ENCODE peak calls at places on chromosomes 4 and X, in four cellular contexts. One of them, this sample, is unnamed.

GRCh38 chr4:123481034-123481433 is 84.4 kb downstream of the SPRY1 start:
- DNase-seq in breast epithelium: no peak
- DNase-seq in SK-N-SH: no peak
- DNase-seq in transverse colon: no peak
- DNase-seq in this sample: no peak

GRCh38 chr4:71553605-71554004 is 214.8 kb downstream of the SLC4A4 start:
- DNase-seq in transverse colon: no peak
- DNase-seq in SK-N-SH: peak; percentile 0
- DNase-seq in breast epithelium: no peak
- DNase-seq in this sample: no peak

GRCh38 chr4:8497762-8498161 is 57.2 kb downstream of the TRMT44 start:
- DNase-seq in transverse colon: no peak
- DNase-seq in SK-N-SH: no peak
- DNase-seq in breast epithelium: no peak
- DNase-seq in this sample: no peak

GRCh38 chrX:74325130-74326059 is 21.4 kb downstream of the ZCCHC13 start:
- DNase-seq in SK-N-SH: peak; percentile 55
- DNase-seq in breast epithelium: no peak
- DNase-seq in transverse colon: no peak
- DNase-seq in this sample: no peak

GRCh38 chrX:128518508-128518907 is 466.3 kb upstream of the ACTRT1 start:
- DNase-seq in breast epithelium: no peak
- DNase-seq in transverse colon: no peak
- DNase-seq in SK-N-SH: peak; percentile 4
- DNase-seq in this sample: no peak

GRCh38 chrX:118872102-118872566 is 48.5 kb downstream of the ZCCHC12 start:
- DNase-seq in transverse colon: peak; percentile 31
- DNase-seq in breast epithelium: peak; percentile 23
- DNase-seq in SK-N-SH: no peak
- DNase-seq in this sample: peak; percentile 53

GRCh38 chrX:121254336-121254735 is 206.9 kb downstream of the GLUD2 start:
- DNase-seq in breast epithelium: no peak
- DNase-seq in SK-N-SH: no peak
- DNase-seq in transverse colon: no peak
- DNase-seq in this sample: no peak

GRCh38 chrX:103918584-103919335 is 43.7 kb upstream of the TMSB15B start:
- DNase-seq in breast epithelium: no peak
- DNase-seq in SK-N-SH: peak; percentile 71
- DNase-seq in transverse colon: peak; percentile 68
- DNase-seq in this sample: peak; percentile 19

GRCh38 chr4:95219109-95219508 is 329.7 kb downstream of the UNC5C start:
- DNase-seq in SK-N-SH: no peak
- DNase-seq in transverse colon: no peak
- DNase-seq in breast epithelium: no peak
- DNase-seq in this sample: no peak

GRCh38 chrX:54950730-54951375 is 30.2 kb downstream of the TRO start:
- DNase-seq in breast epithelium: peak; percentile 36
- DNase-seq in SK-N-SH: no peak
- DNase-seq in transverse colon: no peak
- DNase-seq in this sample: peak; percentile 39

GRCh38 chr4:139767168-139767567 is 101.5 kb downstream of the MGST2 start:
- DNase-seq in breast epithelium: no peak
- DNase-seq in transverse colon: no peak
- DNase-seq in SK-N-SH: no peak
- DNase-seq in this sample: no peak

GRCh38 chrX:105526431-105526830 is 295.9 kb upstream of the NRK start:
- DNase-seq in transverse colon: no peak
- DNase-seq in breast epithelium: no peak
- DNase-seq in SK-N-SH: no peak
- DNase-seq in this sample: no peak

GRCh38 chr4:186554890-186555827 is at the start of gene MTNR1A:
- DNase-seq in transverse colon: peak; percentile 63
- DNase-seq in breast epithelium: no peak
- DNase-seq in SK-N-SH: peak; percentile 48
- DNase-seq in this sample: no peak

GRCh38 chr4:147398556-147398955 is 82.3 kb upstream of the EDNRA start:
- DNase-seq in breast epithelium: no peak
- DNase-seq in transverse colon: no peak
- DNase-seq in SK-N-SH: no peak
- DNase-seq in this sample: no peak

GRCh38 chr4:38574559-38575333 is 89.3 kb upstream of the KLF3 start:
- DNase-seq in SK-N-SH: no peak
- DNase-seq in transverse colon: peak; percentile 50
- DNase-seq in breast epithelium: no peak
- DNase-seq in this sample: no peak

GRCh38 chrX:137194164-137194563 is 160.4 kb upstream of the GPR101 start:
- DNase-seq in breast epithelium: no peak
- DNase-seq in SK-N-SH: peak; percentile 16
- DNase-seq in transverse colon: no peak
- DNase-seq in this sample: no peak

GRCh38 chr4:126405369-126405982 is 1090.7 kb downstream of the FAT4 start:
- DNase-seq in SK-N-SH: no peak
- DNase-seq in breast epithelium: no peak
- DNase-seq in transverse colon: no peak
- DNase-seq in this sample: no peak

GRCh38 chr4:160724063-160724462 is 1439.7 kb downstream of the FSTL5 start:
- DNase-seq in breast epithelium: no peak
- DNase-seq in SK-N-SH: no peak
- DNase-seq in transverse colon: no peak
- DNase-seq in this sample: no peak

GRCh38 chr4:123127218-123127617 is 204.8 kb upstream of the NUDT6 start:
- DNase-seq in SK-N-SH: no peak
- DNase-seq in transverse colon: no peak
- DNase-seq in breast epithelium: no peak
- DNase-seq in this sample: no peak

GRCh38 chr4:52098618-52099017 is 47.5 kb downstream of the SPATA18 start:
- DNase-seq in transverse colon: no peak
- DNase-seq in SK-N-SH: no peak
- DNase-seq in breast epithelium: no peak
- DNase-seq in this sample: no peak

GRCh38 chr4:111330786-111331185 is 707.9 kb upstream of the PITX2 start:
- DNase-seq in transverse colon: no peak
- DNase-seq in breast epithelium: no peak
- DNase-seq in SK-N-SH: no peak
- DNase-seq in this sample: no peak

GRCh38 chrX:46325312-46325877 is 219.8 kb downstream of the ZNF674 start:
- DNase-seq in transverse colon: no peak
- DNase-seq in breast epithelium: peak; percentile 18
- DNase-seq in SK-N-SH: no peak
- DNase-seq in this sample: no peak

GRCh38 chrX:132592880-132593279 is 104.0 kb upstream of the MBNL3 start:
- DNase-seq in transverse colon: no peak
- DNase-seq in breast epithelium: no peak
- DNase-seq in SK-N-SH: peak; percentile 2
- DNase-seq in this sample: no peak

GRCh38 chr4:83115000-83115399 is 471 bp upstream of the PLAC8 start:
- DNase-seq in transverse colon: no peak
- DNase-seq in SK-N-SH: no peak
- DNase-seq in breast epithelium: no peak
- DNase-seq in this sample: no peak

GRCh38 chr4:19776021-19776459 is 475.7 kb upstream of the SLIT2 start:
- DNase-seq in breast epithelium: no peak
- DNase-seq in transverse colon: no peak
- DNase-seq in SK-N-SH: no peak
- DNase-seq in this sample: no peak

GRCh38 chr4:10856271-10856670 is 171.7 kb upstream of the CLNK start:
- DNase-seq in SK-N-SH: no peak
- DNase-seq in breast epithelium: no peak
- DNase-seq in transverse colon: no peak
- DNase-seq in this sample: no peak

GRCh38 chr4:16757080-16757521 is 141.3 kb downstream of the LDB2 start:
- DNase-seq in SK-N-SH: peak; percentile 15
- DNase-seq in transverse colon: no peak
- DNase-seq in breast epithelium: no peak
- DNase-seq in this sample: no peak

DNA sequence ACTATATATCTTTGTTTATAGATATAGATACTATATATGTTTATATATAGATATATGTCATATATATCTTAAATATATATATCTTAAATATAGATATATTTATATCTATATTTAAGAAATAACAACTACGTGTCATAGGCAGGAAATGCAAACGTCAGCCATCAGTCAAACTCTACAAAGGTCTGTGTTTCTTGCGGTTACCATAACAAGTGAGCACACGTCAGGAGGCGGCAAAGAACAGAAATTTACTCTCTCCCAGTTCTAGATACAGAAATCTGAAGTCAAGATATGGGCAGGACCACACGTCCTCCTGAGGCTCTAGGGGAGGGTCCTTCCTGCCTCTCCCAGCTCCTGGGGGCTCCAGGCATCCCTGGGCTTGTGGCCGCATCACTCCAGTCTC is 6.5 kb downstream of the PLCXD1 start:
- DNase-seq in breast epithelium: no peak
- DNase-seq in transverse colon: no peak
- DNase-seq in SK-N-SH: no peak
- DNase-seq in this sample: no peak
- H3K4me1 ChIP-seq in breast epithelium: no peaks in the 10 kb centered on the region
- H3K4me1 ChIP-seq in transverse colon: peaks cover 5% of the 10 kb centered on the region
- H3K4me1 ChIP-seq in SK-N-SH: no peaks in the 10 kb centered on the region
- H3K4me1 ChIP-seq in this sample: no peaks in the 10 kb centered on the region

GRCh38 chr4:134740290-134740689 is 538.7 kb upstream of the PABPC4L start:
- DNase-seq in transverse colon: no peak
- DNase-seq in breast epithelium: no peak
- DNase-seq in SK-N-SH: no peak
- DNase-seq in this sample: no peak
- TF ChIP-seq POLR2AphosphoS5 in transverse colon: no peak
- TF ChIP-seq POLR2AphosphoS5 in breast epithelium: no peak
- TF ChIP-seq POLR2AphosphoS5 in SK-N-SH: no peak
- TF ChIP-seq POLR2AphosphoS5 in this sample: no peak

GRCh38 chrX:65707153-65707552 is 39.7 kb downstream of the MSN start:
- DNase-seq in SK-N-SH: no peak
- DNase-seq in breast epithelium: no peak
- DNase-seq in transverse colon: no peak
- DNase-seq in this sample: no peak
- H3K4me1 ChIP-seq in SK-N-SH: no peaks in the 10 kb centered on the region
- H3K4me1 ChIP-seq in breast epithelium: peaks cover 7% of the 10 kb centered on the region
- H3K4me1 ChIP-seq in transverse colon: peaks cover 28% of the 10 kb centered on the region
- H3K4me1 ChIP-seq in this sample: no peaks in the 10 kb centered on the region

GRCh38 chr4:145921231-145921630 is 17.4 kb downstream of the ZNF827 start:
- DNase-seq in transverse colon: no peak
- DNase-seq in SK-N-SH: no peak
- DNase-seq in breast epithelium: no peak
- DNase-seq in this sample: no peak

DNA sequence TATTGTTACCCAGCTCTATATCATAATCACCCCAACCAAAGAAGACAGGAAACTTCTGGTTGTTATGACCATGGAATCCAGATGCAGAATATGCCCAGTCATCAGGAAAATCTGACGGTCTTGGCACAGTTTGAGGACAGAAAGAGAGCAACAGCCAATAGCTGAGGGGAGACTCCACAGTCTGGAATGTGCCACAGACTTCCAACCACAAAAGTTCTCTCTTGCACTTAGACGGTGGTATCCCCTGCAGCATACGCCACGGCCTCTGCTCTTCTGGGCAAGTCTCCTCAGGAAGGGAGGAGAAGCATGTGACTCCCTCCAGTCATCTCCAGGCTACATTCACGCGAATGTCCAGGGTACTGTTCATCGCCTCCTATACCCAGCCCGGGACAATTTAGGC is 18.4 kb downstream of the ZNF827 start:
- DNase-seq in transverse colon: no peak
- DNase-seq in breast epithelium: peak; percentile 59
- DNase-seq in SK-N-SH: no peak
- DNase-seq in this sample: no peak
- TF ChIP-seq POLR2AphosphoS5 in transverse colon: no peak
- TF ChIP-seq POLR2AphosphoS5 in breast epithelium: peak; percentile 20
- TF ChIP-seq POLR2AphosphoS5 in SK-N-SH: no peak
- TF ChIP-seq POLR2AphosphoS5 in this sample: no peak

DNA sequence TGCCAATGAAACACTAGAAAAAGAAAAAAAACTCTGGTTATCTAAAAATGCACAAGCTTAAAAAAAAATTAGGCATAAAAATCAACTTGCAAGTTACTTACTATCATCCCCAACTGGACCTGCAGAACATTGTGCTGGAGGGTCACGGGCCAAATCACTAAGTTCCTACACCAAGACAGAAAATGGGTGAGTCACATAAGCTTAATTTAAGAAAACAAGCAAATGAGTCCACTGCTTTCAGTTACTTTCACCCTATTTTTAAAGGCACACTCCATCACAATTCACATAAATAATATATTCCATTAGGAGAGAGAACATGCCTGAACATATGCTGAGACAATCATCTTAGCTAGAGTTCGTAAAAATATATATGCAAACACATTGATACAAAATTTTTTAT is 17.7 kb downstream of the UBE2D3 start:
- DNase-seq in breast epithelium: no peak
- DNase-seq in SK-N-SH: no peak
- DNase-seq in transverse colon: no peak
- DNase-seq in this sample: no peak
- H3K4me1 ChIP-seq in breast epithelium: no peaks in the 10 kb centered on the region
- H3K4me1 ChIP-seq in SK-N-SH: no peaks in the 10 kb centered on the region
- H3K4me1 ChIP-seq in transverse colon: peaks cover 63% of the 10 kb centered on the region
- H3K4me1 ChIP-seq in this sample: peaks cover 6% of the 10 kb centered on the region

DNA sequence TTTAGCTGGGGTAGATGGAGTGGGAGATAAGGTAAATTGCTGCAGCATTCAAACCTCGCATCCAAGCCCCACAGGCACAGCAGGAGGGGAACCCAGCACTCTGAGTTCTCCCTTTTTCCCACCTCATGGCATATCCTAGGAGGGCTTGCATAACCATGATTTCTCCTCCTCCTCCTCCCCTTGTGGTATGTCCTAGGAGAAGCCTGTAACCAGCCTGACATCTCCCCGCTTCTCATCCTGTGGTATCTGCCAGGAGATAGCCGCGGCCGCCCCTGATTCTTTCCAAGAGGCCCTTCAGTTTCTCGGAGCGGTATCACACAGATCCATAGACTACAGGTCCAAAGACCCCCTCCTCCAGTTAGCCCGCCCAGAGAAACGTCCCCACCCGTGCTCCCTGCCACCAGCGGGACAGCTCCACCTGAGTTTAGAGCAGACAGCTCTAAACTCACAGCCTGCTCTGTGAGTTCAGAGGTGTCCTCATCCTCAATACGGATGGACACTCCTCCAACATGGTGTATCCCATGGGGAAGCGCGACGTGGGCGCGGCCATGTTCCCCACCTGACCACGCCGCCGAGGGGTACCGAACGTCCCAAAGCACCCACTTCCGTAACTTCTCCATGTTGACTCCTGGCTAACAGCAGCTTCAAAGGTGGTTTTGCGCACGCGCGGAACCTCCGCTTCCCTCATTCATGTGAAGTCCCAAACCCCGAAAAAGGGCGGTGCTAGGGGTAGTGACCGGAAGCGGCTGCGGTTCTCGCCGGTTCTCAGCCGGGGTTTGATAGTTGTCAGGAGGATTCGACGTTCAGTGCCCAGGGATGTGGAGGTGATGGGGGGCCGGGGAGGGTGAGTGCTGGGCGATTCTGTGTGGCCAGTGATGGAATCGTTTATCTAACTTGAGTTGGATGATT is at the start of gene ZNF81:
- DNase-seq in breast epithelium: peak; percentile 95
- DNase-seq in transverse colon: peak; percentile 96
- DNase-seq in SK-N-SH: peak; percentile 86
- DNase-seq in this sample: peak; percentile 90
- TF ChIP-seq POLR2AphosphoS5 in breast epithelium: peak; percentile 59
- TF ChIP-seq POLR2AphosphoS5 in transverse colon: peak; percentile 59
- TF ChIP-seq POLR2AphosphoS5 in SK-N-SH: peak; percentile 57
- TF ChIP-seq POLR2AphosphoS5 in this sample: peak; percentile 90